ENCODE peak calls at places on chromosome X, in five cellular contexts. U is posterior cingulate gyrus, S is Calu3, Y is AG08396, T is cardiac fibroblast. D is an unnamed sample.

GRCh38 chrX:8010105-8010504 is 82.9 kb upstream of the PNPLA4 start:
- DNase-seq in U (no peak), S (no peak), Y (no peak), T (no peak), D (no peak)

GRCh38 chrX:68185161-68185560 is 248.1 kb downstream of the OPHN1 start:
- DNase-seq in U (no peak), S (no peak), Y (no peak), T (no peak), D (no peak)

GRCh38 chrX:153610834-153611209 is 11.9 kb upstream of the CCNQ start:
- DNase-seq in U (no peak), S (no peak), Y (no peak), T (no peak), D (no peak)

GRCh38 chrX:68648960-68649359 is 1.5 kb downstream of the STARD8 start:
- DNase-seq in U (no peak), S (no peak), Y (no peak), T (no peak), D (peak)

GRCh38 chrX:20995829-20996228 is 378.4 kb upstream of the CNKSR2 start:
- DNase-seq in U (no peak), S (no peak), Y (no peak), T (no peak), D (no peak)

GRCh38 chrX:40179333-40179732 is 81.6 kb upstream of the BCOR start:
- DNase-seq in U (no peak), S (no peak), Y (no peak), T (no peak), D (no peak)

GRCh38 chrX:19344207-19344534 is 444 bp downstream of the PDHA1 start:
- DNase-seq in U (no peak), S (no peak), Y (no peak), T (no peak), D (no peak)

GRCh38 chrX:9670136-9670905 is 95.3 kb downstream of the GPR143 start:
- DNase-seq in U (no peak), S (no peak), Y (no peak), T (peak), D (no peak)

GRCh38 chrX:103831803-103832544 is at the start of gene RAB9B:
- DNase-seq in U (peak), S (peak), Y (peak), T (no peak), D (no peak)

GRCh38 chrX:140343226-140343873 is 161.5 kb downstream of the SOX3 start:
- DNase-seq in U (no peak), S (no peak), Y (no peak), T (no peak), D (no peak)

GRCh38 chrX:134569306-134569705 is 89.0 kb downstream of the PLAC1 start:
- DNase-seq in U (no peak), S (no peak), Y (no peak), T (no peak), D (no peak)

GRCh38 chrX:80810365-80810978 is 795 bp upstream of the BRWD3 start:
- DNase-seq in U (no peak), S (no peak), Y (no peak), T (no peak), D (no peak)

GRCh38 chrX:47182106-47182700 is 11.4 kb upstream of the UBA1 start:
- DNase-seq in U (no peak), S (no peak), Y (no peak), T (no peak), D (no peak)

D was measured in foreskin melanocyte.